ENCODE peak calls at places on chromosomes 4 and X, in seven cellular contexts. J is tibial nerve, C is heart left ventricle, R is prostate gland, P is gastrocnemius medialis, S is HCT116, Q is lower leg skin. U is an unnamed sample.

GRCh38 chr4:151432654-151433053 is 23.7 kb downstream of the FHIP1A start:
- DNase-seq in R (no peak), P (no peak), Q (no peak), J (no peak), S (no peak), C (no peak), U (no peak)

GRCh38 chr4:886244-886643 is 45.9 kb downstream of the GAK start:
- DNase-seq in S (no peak), C (peak), Q (no peak), R (no peak), J (no peak), P (no peak), U (no peak)

GRCh38 chrX:132815643-132816042 is 142.8 kb downstream of the HS6ST2 start:
- DNase-seq in P (no peak), C (no peak), Q (no peak), R (no peak), S (no peak), J (no peak), U (no peak)

GRCh38 chr4:55808187-55808586 is 11.4 kb upstream of the EXOC1L start:
- DNase-seq in C (no peak), R (no peak), S (no peak), Q (no peak), P (no peak), J (no peak), U (no peak)

GRCh38 chr4:83342476-83342875 is 7.8 kb upstream of the HPSE start:
- DNase-seq in S (no peak), R (no peak), J (no peak), Q (no peak), C (no peak), P (no peak), U (no peak)

GRCh38 chr4:77801260-77801608 is 17.9 kb downstream of the CNOT6L start:
- DNase-seq in C (no peak), P (no peak), R (no peak), S (no peak), J (no peak), Q (no peak), U (no peak)

GRCh38 chr4:140061883-140062282 is 92.1 kb downstream of the MAML3 start:
- DNase-seq in R (no peak), S (no peak), Q (no peak), P (no peak), J (no peak), C (no peak), U (no peak)

GRCh38 chr4:101346312-101346561 is 1.1 kb downstream of the PPP3CA start:
- DNase-seq in S (no peak), C (no peak), R (peak), J (no peak), P (no peak), Q (peak), U (no peak)

GRCh38 chrX:15567886-15568616 is 32.7 kb downstream of the ACE2 start:
- DNase-seq in J (no peak), R (no peak), S (no peak), Q (no peak), C (no peak), P (no peak), U (no peak)

GRCh38 chrX:71000139-71000538 is 68.0 kb downstream of the SNX12 start:
- DNase-seq in J (no peak), P (no peak), C (no peak), Q (no peak), S (no peak), R (no peak), U (no peak)

GRCh38 chrX:1657367-1658082 is 42.7 kb downstream of the ASMT start:
- DNase-seq in S (no peak), C (no peak), J (no peak), R (no peak), P (no peak), Q (no peak), U (peak)

GRCh38 chrX:48045410-48046311 is 25.8 kb downstream of the ZNF630 start:
- DNase-seq in R (no peak), Q (no peak), J (no peak), P (no peak), C (peak), S (peak), U (no peak)

GRCh38 chrX:281166-281999 is at the start of gene PLCXD1:
- DNase-seq in J (peak), Q (no peak), S (no peak), C (no peak), R (no peak), P (no peak), U (no peak)

GRCh38 chr4:2932951-2933565 is 30.1 kb downstream of the NOP14 start:
- DNase-seq in J (no peak), R (no peak), Q (no peak), C (no peak), S (no peak), P (no peak), U (no peak)

GRCh38 chr4:47641755-47642154 is 156.7 kb downstream of the ATP10D start:
- DNase-seq in S (no peak), Q (no peak), P (no peak), C (peak), R (no peak), J (no peak), U (no peak)

GRCh38 chr4:2243682-2244380 is 1.9 kb upstream of the HAUS3 start:
- DNase-seq in R (no peak), C (peak), S (no peak), J (peak), P (peak), Q (no peak), U (peak)

GRCh38 chr4:38894340-38894982 is 26.9 kb downstream of the FAM114A1 start:
- DNase-seq in S (no peak), C (no peak), J (no peak), Q (no peak), R (no peak), P (no peak), U (no peak)

GRCh38 chr4:80071643-80072606 is 1.1 kb downstream of the ANTXR2 start:
- DNase-seq in S (no peak), R (peak), J (peak), P (peak), Q (peak), C (peak), U (peak)
- TF ChIP-seq POLR2A in S (no peak), R (no peak), J (no peak), P (no peak), Q (no peak), C (no peak), U (peak)

GRCh38 chr4:102614801-102615200 is 113.6 kb downstream of the NFKB1 start:
- DNase-seq in R (no peak), Q (no peak), C (no peak), J (no peak), S (no peak), P (no peak), U (no peak)
- TF ChIP-seq POLR2A in R (no peak), Q (no peak), C (no peak), J (no peak), S (no peak), P (no peak), U (no peak)

GRCh38 chrX:54529559-54530357 is at the start of gene GNL3L:
- DNase-seq in C (peak), S (peak), Q (peak), P (peak), R (peak), J (peak), U (peak)
- TF ChIP-seq POLR2A in C (peak), S (no peak), Q (no peak), P (peak), R (peak), J (no peak), U (no peak)

GRCh38 chr4:86055898-86056297 is 304.0 kb downstream of the MAPK10 start:
- DNase-seq in S (peak), R (no peak), J (no peak), Q (no peak), P (no peak), C (no peak), U (no peak)
- TF ChIP-seq POLR2A in S (no peak), R (no peak), J (no peak), Q (no peak), P (no peak), C (no peak), U (no peak)